ENCODE peak calls at places on chromosomes 13 and 19, in nine cellular contexts. J is brain microvascular endothelial cell; X is testis; G is RWPE1; E is body of pancreas; F is IMR-90; U is heart left ventricle; P is H9; C is CD4-positive, alpha-beta T cell. O is an unnamed sample.

GRCh38 chr13:32116210-32116609 is 84.6 kb downstream of the FRY start:
- DNase-seq in F (no peak), X (no peak), U (no peak), G (no peak), J (no peak), C (no peak), P (no peak), E (no peak), O (no peak)

GRCh38 chr19:35248310-35249145 is at the start of gene LSR:
- DNase-seq in P (peak; percentile 95), U (no peak), J (no peak), X (peak; percentile 93), F (no peak), E (peak; percentile 96), C (peak; percentile 72), G (peak; percentile 98), O (peak; percentile 43)

GRCh38 chr13:108322206-108322824 is 52.8 kb downstream of the TNFSF13B start:
- DNase-seq in G (peak; percentile 43), P (no peak), C (no peak), U (no peak), E (no peak), X (no peak), F (peak; percentile 52), J (peak; percentile 22), O (peak; percentile 10)

GRCh38 chr13:30158774-30159445 is 148.4 kb downstream of the KATNAL1 start:
- DNase-seq in J (peak; percentile 65), P (no peak), F (peak; percentile 71), U (no peak), C (no peak), G (peak; percentile 6), X (peak; percentile 37), E (no peak), O (no peak)

GRCh38 chr13:21556051-21556450 is 47.9 kb downstream of the MICU2 start:
- DNase-seq in C (no peak), J (no peak), E (no peak), F (no peak), U (no peak), X (no peak), G (no peak), P (no peak), O (no peak)

GRCh38 chr13:106987435-106987800 is 419.5 kb upstream of the ARGLU1 start:
- DNase-seq in C (no peak), U (peak; percentile 61), G (no peak), E (no peak), J (no peak), P (no peak), X (no peak), F (no peak), O (no peak)

GRCh38 chr13:57326532-57326931 is 159.5 kb downstream of the PRR20E start:
- DNase-seq in E (no peak), C (no peak), J (no peak), U (no peak), P (no peak), F (no peak), G (no peak), X (no peak), O (no peak)

GRCh38 chr19:16066611-16067104 is 9.6 kb upstream of the TPM4 start:
- DNase-seq in G (peak; percentile 72), P (peak; percentile 56), X (peak; percentile 74), F (peak; percentile 76), C (peak; percentile 34), J (peak; percentile 76), U (no peak), E (no peak), O (no peak)

GRCh38 chr19:54426291-54426918 is 11.1 kb downstream of the TTYH1 start:
- DNase-seq in J (no peak), P (no peak), U (no peak), G (no peak), E (no peak), C (no peak), X (no peak), F (no peak), O (no peak)

GRCh38 chr13:70311175-70311574 is 202.9 kb upstream of the KLHL1 start:
- DNase-seq in P (no peak), C (no peak), F (no peak), E (peak; percentile 12), J (no peak), X (no peak), G (no peak), U (no peak), O (no peak)

GRCh38 chr13:101025519-101025918 is 350.9 kb upstream of the TMTC4 start:
- DNase-seq in X (no peak), U (no peak), C (no peak), F (no peak), E (no peak), J (no peak), G (no peak), P (no peak), O (no peak)

DNA sequence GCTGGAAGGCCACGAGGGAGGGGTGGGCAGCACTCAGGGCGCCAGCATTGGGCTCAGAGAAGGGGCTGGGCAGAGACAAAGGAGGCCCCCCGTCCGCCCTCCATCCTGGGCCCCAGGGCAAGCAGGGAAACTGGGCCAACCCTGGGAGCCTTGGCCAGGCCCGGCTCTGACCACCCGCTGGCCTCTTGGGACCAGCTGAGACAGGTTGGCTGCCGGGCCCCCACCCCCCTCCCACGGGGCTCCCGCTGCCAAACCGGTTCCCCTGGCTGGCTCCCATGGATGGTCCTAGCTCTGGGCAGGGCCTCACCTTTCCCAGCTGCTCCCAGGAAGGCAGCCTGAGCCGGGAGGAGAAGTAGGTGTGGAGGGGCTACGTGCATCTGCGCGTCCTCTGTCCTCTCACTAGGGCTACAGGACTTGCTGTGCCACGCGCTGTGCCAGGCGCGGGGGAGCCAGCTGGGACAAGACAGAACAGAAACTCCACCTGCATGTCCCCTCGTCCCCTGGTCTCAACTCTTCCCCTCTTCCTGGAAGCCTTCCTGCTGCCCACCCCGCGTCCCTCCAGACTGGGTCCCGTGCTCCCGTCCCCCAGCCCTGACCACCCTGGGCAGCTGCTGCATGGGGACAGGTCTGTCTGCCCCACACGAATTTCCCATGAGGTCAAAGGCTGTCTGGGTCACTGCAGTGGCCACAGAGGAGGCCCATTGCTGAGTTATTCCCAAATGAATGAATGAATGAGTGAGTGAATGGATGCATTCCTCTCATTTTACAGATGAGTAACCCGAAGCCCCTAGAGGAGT is 29.1 kb upstream of the NCCRP1 start:
- DNase-seq in E (peak; percentile 83), F (no peak), P (no peak), U (no peak), G (peak; percentile 82), X (no peak), J (no peak), C (no peak), O (no peak)
- H3K27ac ChIP-seq in E (peak overlapping the region; percentile 34), F (no peak overlapping the region), P (no peak overlapping the region), U (no peak overlapping the region), G (peak overlapping the region; percentile 41), X (no peak overlapping the region), J (no peak overlapping the region), C (no peak overlapping the region), O (no peak overlapping the region)

GRCh38 chr19:28290963-28291657 is 921.8 kb downstream of the UQCRFS1 start:
- DNase-seq in C (no peak), P (peak; percentile 46), X (no peak), E (no peak), U (no peak), G (no peak), J (no peak), F (no peak), O (no peak)

GRCh38 chr19:28292822-28293500 is 920.0 kb downstream of the UQCRFS1 start:
- DNase-seq in C (no peak), P (peak; percentile 52), F (no peak), X (no peak), G (no peak), E (no peak), J (no peak), U (no peak), O (no peak)

GRCh38 chr19:28293685-28294084 is 919.3 kb downstream of the UQCRFS1 start:
- DNase-seq in G (no peak), E (no peak), P (no peak), U (no peak), F (no peak), X (no peak), C (no peak), J (no peak), O (no peak)

GRCh38 chr19:28289294-28290063 is 923.5 kb downstream of the UQCRFS1 start:
- DNase-seq in J (no peak), P (no peak), E (peak; percentile 61), U (no peak), F (no peak), C (no peak), X (peak; percentile 56), G (no peak), O (no peak)

DNA sequence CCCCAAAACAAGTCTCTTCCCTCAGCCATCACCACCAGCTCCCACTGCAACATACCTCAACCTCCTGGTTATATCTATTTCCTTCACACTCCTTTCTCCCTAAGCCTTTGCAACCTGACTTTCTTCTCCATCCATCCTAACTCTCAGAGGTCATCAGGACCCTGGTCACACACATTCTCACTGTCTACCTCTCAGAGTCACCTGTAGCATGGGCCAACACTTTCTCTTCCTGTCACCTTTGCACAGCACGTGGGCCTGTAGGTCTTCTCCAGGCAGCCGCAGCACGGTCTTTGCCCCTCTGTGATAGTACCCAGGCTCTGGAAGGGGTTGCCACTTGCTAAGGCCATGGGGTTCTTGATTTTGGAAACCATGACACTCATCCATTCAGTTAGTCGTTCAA is 921.1 kb downstream of the UQCRFS1 start:
- DNase-seq in F (no peak), P (no peak), C (no peak), J (no peak), E (no peak), G (no peak), X (no peak), U (no peak), O (no peak)
- H3K27ac ChIP-seq in F (no peak overlapping the region), P (no peak overlapping the region), C (no peak overlapping the region), J (no peak overlapping the region), E (no peak overlapping the region), G (no peak overlapping the region), X (no peak overlapping the region), U (no peak overlapping the region), O (no peak overlapping the region)

GRCh38 chr13:23731709-23732108 is 157.5 kb downstream of the MIPEP start:
- DNase-seq in U (no peak), P (no peak), E (no peak), G (no peak), F (no peak), C (no peak), J (no peak), X (no peak), O (no peak)

GRCh38 chr13:23740002-23740401 is 149.2 kb downstream of the MIPEP start:
- DNase-seq in U (no peak), X (no peak), P (no peak), E (no peak), F (no peak), J (no peak), G (no peak), C (no peak), O (no peak)

GRCh38 chr13:23739597-23739996 is 149.6 kb downstream of the MIPEP start:
- DNase-seq in F (no peak), E (peak; percentile 16), G (no peak), U (no peak), X (no peak), P (no peak), J (no peak), C (no peak), O (no peak)

GRCh38 chr13:23736541-23736940 is 152.7 kb downstream of the MIPEP start:
- DNase-seq in X (no peak), E (no peak), U (no peak), P (no peak), C (no peak), G (no peak), F (no peak), J (no peak), O (no peak)

GRCh38 chr13:23735329-23735728 is 153.9 kb downstream of the MIPEP start:
- DNase-seq in U (no peak), X (no peak), G (no peak), F (no peak), P (no peak), J (no peak), E (no peak), C (no peak), O (no peak)
- H3K27ac ChIP-seq in U (no peak overlapping the region), X (no peak overlapping the region), G (no peak overlapping the region), F (no peak overlapping the region), P (no peak overlapping the region), J (no peak overlapping the region), E (no peak overlapping the region), C (no peak overlapping the region), O (no peak overlapping the region)

GRCh38 chr19:39080431-39080830 is 3.7 kb upstream of the ACP7 start:
- DNase-seq in G (no peak), P (no peak), U (no peak), F (no peak), J (no peak), C (no peak), E (no peak), X (no peak), O (no peak)
- H3K27ac ChIP-seq in G (no peak overlapping the region), P (no peak overlapping the region), U (no peak overlapping the region), F (no peak overlapping the region), J (no peak overlapping the region), C (no peak overlapping the region), E (no peak overlapping the region), X (no peak overlapping the region), O (peak overlapping the region; percentile 42)

O was measured in Panc1.